ENCODE peak calls at places on chromosomes 1 and 21, in seven cellular contexts. J is ELF-1; P is immature natural killer cell; F is BJ; H is activated CD4-positive, alpha-beta T cell treated with anti-CD3 and anti-CD28 coated beads for 24 hours; L is activated T-helper 9 cell treated with anti-CD3 and anti-CD28 coated beads, Interleukin-2, amount 50 U/mL, for 16 hours; U is body of pancreas. M is an unnamed sample.
A peak's percentile ranks its signal among the peaks of the same experiment; 100 is the strongest.

GRCh38 chr1:210293191-210293607 is 35.5 kb upstream of the HHAT start:
- DNase-seq in U (peak; percentile 37), F (peak; percentile 84), L (no peak), H (no peak), P (no peak), J (peak; percentile 22), M (peak; percentile 41)

GRCh38 chr1:177913762-177914540 is 55.9 kb downstream of the SEC16B start:
- DNase-seq in P (no peak), U (peak; percentile 24), J (peak; percentile 14), H (no peak), L (no peak), F (peak; percentile 4), M (no peak)

GRCh38 chr1:38005195-38006007 is at the start of gene FHL3:
- DNase-seq in U (peak; percentile 82), H (peak; percentile 37), P (peak; percentile 48), J (no peak), F (no peak), L (peak; percentile 20), M (peak; percentile 71)

GRCh38 chr1:68141801-68142440 is 90.4 kb downstream of the WLS start:
- DNase-seq in L (no peak), H (no peak), P (no peak), U (peak; percentile 38), F (no peak), J (no peak), M (no peak)

GRCh38 chr1:70044832-70045231 is 160.5 kb downstream of the LRRC40 start:
- DNase-seq in P (no peak), F (peak; percentile 73), H (no peak), U (no peak), J (no peak), L (no peak), M (no peak)

GRCh38 chr1:245645894-245646293 is 491.1 kb downstream of the KIF26B start:
- DNase-seq in H (no peak), J (peak; percentile 54), P (no peak), F (no peak), U (no peak), L (no peak), M (no peak)

GRCh38 chr1:30840904-30841598 is 67.5 kb downstream of the SDC3 start:
- DNase-seq in U (peak; percentile 31), H (no peak), P (no peak), F (no peak), J (peak; percentile 49), L (no peak), M (peak; percentile 66)

GRCh38 chr1:226403522-226404034 is 4.3 kb downstream of the PARP1 start:
- DNase-seq in L (no peak), F (no peak), P (no peak), H (no peak), U (no peak), J (peak; percentile 76), M (no peak)

GRCh38 chr1:34060901-34061415 is 104.1 kb downstream of the CSMD2 start:
- DNase-seq in L (no peak), U (no peak), J (no peak), F (no peak), P (no peak), H (no peak), M (no peak)

GRCh38 chr1:93585059-93585966 is 96.3 kb downstream of the BCAR3 start:
- DNase-seq in H (no peak), U (peak; percentile 99), F (no peak), P (no peak), L (no peak), J (no peak), M (peak; percentile 100)

GRCh38 chr1:47688161-47688560 is 250.3 kb downstream of the FOXD2 start:
- DNase-seq in U (no peak), F (no peak), J (no peak), L (no peak), P (no peak), H (no peak), M (no peak)

GRCh38 chr1:213596729-213597128 is 391.0 kb upstream of the PROX1 start:
- DNase-seq in H (no peak), F (no peak), U (no peak), P (no peak), L (no peak), J (no peak), M (no peak)

GRCh38 chr21:14875704-14876364 is 189.0 kb downstream of the NRIP1 start:
- DNase-seq in P (no peak), L (no peak), J (no peak), H (no peak), F (no peak), U (no peak), M (peak; percentile 43)

GRCh38 chr1:207084701-207085180 is 3.9 kb upstream of the C4BPB start:
- DNase-seq in H (peak; percentile 17), F (no peak), U (peak; percentile 74), L (peak; percentile 13), J (peak; percentile 75), P (peak; percentile 47), M (peak; percentile 65)

GRCh38 chr1:212655668-212656440 is 43.8 kb downstream of the BATF3 start:
- DNase-seq in H (no peak), U (no peak), F (peak; percentile 43), J (peak; percentile 91), L (no peak), P (no peak), M (no peak)

GRCh38 chr1:161200421-161200991 is 1.7 kb upstream of the ADAMTS4 start:
- DNase-seq in F (no peak), P (no peak), H (no peak), U (no peak), L (no peak), J (no peak), M (no peak)

GRCh38 chr1:231313661-231314060 is 24.0 kb downstream of the EXOC8 start:
- DNase-seq in F (no peak), P (no peak), H (no peak), U (no peak), J (no peak), L (no peak), M (no peak)

GRCh38 chr21:42607525-42608102 is 45.8 kb upstream of the PDE9A start:
- DNase-seq in J (no peak), L (no peak), U (no peak), F (no peak), P (no peak), H (no peak), M (peak; percentile 44)

GRCh38 chr1:71561729-71562128 is 480.9 kb upstream of the ZRANB2 start:
- DNase-seq in F (peak; percentile 46), P (no peak), L (no peak), J (no peak), U (no peak), H (no peak), M (no peak)

GRCh38 chr1:3076388-3076740 is 7.4 kb downstream of the PRDM16 start:
- DNase-seq in U (no peak), P (no peak), H (no peak), L (no peak), F (no peak), J (no peak), M (peak; percentile 49)

GRCh38 chr1:83929184-83929583 is 69.7 kb downstream of the TTLL7 start:
- DNase-seq in J (no peak), P (no peak), H (no peak), U (no peak), F (no peak), L (no peak), M (no peak)

GRCh38 chr1:1199141-1199960 is 7.0 kb downstream of the TNFRSF18 start:
- DNase-seq in U (no peak), J (no peak), L (no peak), H (no peak), F (no peak), P (no peak), M (no peak)

GRCh38 chr1:21742578-21742977 is 40.4 kb downstream of the USP48 start:
- DNase-seq in U (no peak), L (no peak), F (no peak), J (no peak), H (no peak), P (no peak), M (no peak)